ENCODE peak calls at places on chromosomes 4 and X, in five cellular contexts. One of them, this sample, is unnamed.

GRCh38 chrX:110145854-110146253 is 142.9 kb downstream of the TMEM164 start:
- DNase-seq in CD8-positive, alpha-beta T cell: no peak
- DNase-seq in Peyer's patch: peak; percentile 53
- DNase-seq in CD8-positive, alpha-beta memory T cell: no peak
- DNase-seq in left ventricle myocardium inferior: no peak
- DNase-seq in this sample: peak; percentile 1

GRCh38 chrX:103941201-103941975 is 21.0 kb upstream of the TMSB15B start:
- DNase-seq in CD8-positive, alpha-beta T cell: no peak
- DNase-seq in Peyer's patch: no peak
- DNase-seq in CD8-positive, alpha-beta memory T cell: peak; percentile 7
- DNase-seq in left ventricle myocardium inferior: no peak
- DNase-seq in this sample: no peak

GRCh38 chr4:119597377-119597776 is 31.2 kb downstream of the PDE5A start:
- DNase-seq in CD8-positive, alpha-beta T cell: no peak
- DNase-seq in Peyer's patch: no peak
- DNase-seq in CD8-positive, alpha-beta memory T cell: no peak
- DNase-seq in left ventricle myocardium inferior: no peak
- DNase-seq in this sample: no peak

GRCh38 chr4:24330198-24330972 is 254.0 kb downstream of the DHX15 start:
- DNase-seq in CD8-positive, alpha-beta T cell: no peak
- DNase-seq in Peyer's patch: no peak
- DNase-seq in CD8-positive, alpha-beta memory T cell: no peak
- DNase-seq in left ventricle myocardium inferior: no peak
- DNase-seq in this sample: no peak

GRCh38 chrX:11244641-11245040 is 48.6 kb upstream of the AMELX start:
- DNase-seq in CD8-positive, alpha-beta T cell: no peak
- DNase-seq in Peyer's patch: no peak
- DNase-seq in CD8-positive, alpha-beta memory T cell: no peak
- DNase-seq in left ventricle myocardium inferior: no peak
- DNase-seq in this sample: no peak

GRCh38 chr4:97013309-97014106 is 1129.8 kb downstream of the STPG2 start:
- DNase-seq in CD8-positive, alpha-beta T cell: no peak
- DNase-seq in Peyer's patch: no peak
- DNase-seq in CD8-positive, alpha-beta memory T cell: no peak
- DNase-seq in left ventricle myocardium inferior: no peak
- DNase-seq in this sample: no peak

GRCh38 chr4:60241886-60242285 is 958.2 kb upstream of the ADGRL3 start:
- DNase-seq in CD8-positive, alpha-beta T cell: no peak
- DNase-seq in Peyer's patch: no peak
- DNase-seq in CD8-positive, alpha-beta memory T cell: no peak
- DNase-seq in left ventricle myocardium inferior: no peak
- DNase-seq in this sample: no peak

GRCh38 chr4:6873291-6873690 is 36.3 kb upstream of the TBC1D14 start:
- DNase-seq in CD8-positive, alpha-beta T cell: no peak
- DNase-seq in Peyer's patch: no peak
- DNase-seq in CD8-positive, alpha-beta memory T cell: no peak
- DNase-seq in left ventricle myocardium inferior: no peak
- DNase-seq in this sample: no peak

GRCh38 chr4:55175779-55176231 is 50.4 kb upstream of the KDR start:
- DNase-seq in CD8-positive, alpha-beta T cell: no peak
- DNase-seq in Peyer's patch: no peak
- DNase-seq in CD8-positive, alpha-beta memory T cell: no peak
- DNase-seq in left ventricle myocardium inferior: no peak
- DNase-seq in this sample: no peak

GRCh38 chr4:86184216-86184915 is 175.5 kb downstream of the MAPK10 start:
- DNase-seq in CD8-positive, alpha-beta T cell: no peak
- DNase-seq in Peyer's patch: no peak
- DNase-seq in CD8-positive, alpha-beta memory T cell: no peak
- DNase-seq in left ventricle myocardium inferior: no peak
- DNase-seq in this sample: no peak

GRCh38 chr4:21765810-21766407 is 182.7 kb downstream of the KCNIP4 start:
- DNase-seq in CD8-positive, alpha-beta T cell: peak; percentile 1
- DNase-seq in Peyer's patch: peak; percentile 56
- DNase-seq in CD8-positive, alpha-beta memory T cell: no peak
- DNase-seq in left ventricle myocardium inferior: no peak
- DNase-seq in this sample: peak; percentile 33

GRCh38 chr4:83340692-83341343 is 6.2 kb upstream of the HPSE start:
- DNase-seq in CD8-positive, alpha-beta T cell: peak; percentile 7
- DNase-seq in Peyer's patch: no peak
- DNase-seq in CD8-positive, alpha-beta memory T cell: peak; percentile 60
- DNase-seq in left ventricle myocardium inferior: no peak
- DNase-seq in this sample: no peak

GRCh38 chr4:83334425-83335241 is at the start of gene HPSE:
- DNase-seq in CD8-positive, alpha-beta T cell: peak; percentile 46
- DNase-seq in Peyer's patch: peak; percentile 93
- DNase-seq in CD8-positive, alpha-beta memory T cell: peak; percentile 61
- DNase-seq in left ventricle myocardium inferior: peak; percentile 84
- DNase-seq in this sample: peak; percentile 5

GRCh38 chr4:83331959-83332358 is 2.7 kb downstream of the HPSE start:
- DNase-seq in CD8-positive, alpha-beta T cell: no peak
- DNase-seq in Peyer's patch: no peak
- DNase-seq in CD8-positive, alpha-beta memory T cell: no peak
- DNase-seq in left ventricle myocardium inferior: no peak
- DNase-seq in this sample: no peak

GRCh38 chr4:83339573-83339972 is 4.9 kb upstream of the HPSE start:
- DNase-seq in CD8-positive, alpha-beta T cell: no peak
- DNase-seq in Peyer's patch: no peak
- DNase-seq in CD8-positive, alpha-beta memory T cell: no peak
- DNase-seq in left ventricle myocardium inferior: no peak
- DNase-seq in this sample: no peak

DNA sequence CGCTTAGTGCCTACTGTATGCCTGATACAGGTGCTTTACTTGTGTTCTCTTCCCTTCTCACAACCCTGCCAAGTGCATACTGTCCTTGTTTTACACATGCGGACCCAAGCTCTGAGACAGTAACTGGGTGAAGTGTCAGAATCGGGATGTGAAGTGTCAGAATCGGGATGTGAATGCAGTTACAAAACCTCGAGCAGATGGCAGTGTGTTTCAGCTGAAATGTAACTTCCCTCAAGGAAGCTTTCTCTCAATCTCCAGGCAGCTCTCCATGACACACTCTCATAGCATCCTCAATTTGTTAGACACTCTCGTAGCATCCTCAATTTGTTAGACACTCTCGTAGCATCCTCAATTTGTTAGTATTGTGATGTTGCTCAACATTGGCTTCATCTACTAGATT is 1.0 kb upstream of the HPSE start:
- DNase-seq in CD8-positive, alpha-beta T cell: no peak
- DNase-seq in Peyer's patch: no peak
- DNase-seq in CD8-positive, alpha-beta memory T cell: no peak
- DNase-seq in left ventricle myocardium inferior: no peak
- DNase-seq in this sample: no peak
- H3K27ac ChIP-seq in CD8-positive, alpha-beta T cell: no peak overlapping the region
- H3K27ac ChIP-seq in Peyer's patch: no peak overlapping the region
- H3K27ac ChIP-seq in CD8-positive, alpha-beta memory T cell: no peak overlapping the region
- H3K27ac ChIP-seq in left ventricle myocardium inferior: no peak overlapping the region
- H3K27ac ChIP-seq in this sample: no peak overlapping the region

GRCh38 chr4:186758929-186759682 is 35.5 kb upstream of the FAT1 start:
- DNase-seq in CD8-positive, alpha-beta T cell: no peak
- DNase-seq in Peyer's patch: no peak
- DNase-seq in CD8-positive, alpha-beta memory T cell: no peak
- DNase-seq in left ventricle myocardium inferior: no peak
- DNase-seq in this sample: no peak

GRCh38 chr4:186761281-186761897 is 37.7 kb upstream of the FAT1 start:
- DNase-seq in CD8-positive, alpha-beta T cell: no peak
- DNase-seq in Peyer's patch: no peak
- DNase-seq in CD8-positive, alpha-beta memory T cell: no peak
- DNase-seq in left ventricle myocardium inferior: no peak
- DNase-seq in this sample: no peak

GRCh38 chr4:186759990-186760389 is 36.3 kb upstream of the FAT1 start:
- DNase-seq in CD8-positive, alpha-beta T cell: no peak
- DNase-seq in Peyer's patch: no peak
- DNase-seq in CD8-positive, alpha-beta memory T cell: no peak
- DNase-seq in left ventricle myocardium inferior: no peak
- DNase-seq in this sample: no peak

GRCh38 chr4:186762361-186762760 is 38.7 kb upstream of the FAT1 start:
- DNase-seq in CD8-positive, alpha-beta T cell: no peak
- DNase-seq in Peyer's patch: no peak
- DNase-seq in CD8-positive, alpha-beta memory T cell: no peak
- DNase-seq in left ventricle myocardium inferior: no peak
- DNase-seq in this sample: no peak

GRCh38 chr4:186760576-186760975 is 36.9 kb upstream of the FAT1 start:
- DNase-seq in CD8-positive, alpha-beta T cell: no peak
- DNase-seq in Peyer's patch: no peak
- DNase-seq in CD8-positive, alpha-beta memory T cell: no peak
- DNase-seq in left ventricle myocardium inferior: no peak
- DNase-seq in this sample: no peak
- H3K27ac ChIP-seq in CD8-positive, alpha-beta T cell: no peak overlapping the region
- H3K27ac ChIP-seq in Peyer's patch: no peak overlapping the region
- H3K27ac ChIP-seq in CD8-positive, alpha-beta memory T cell: peak overlapping the region; percentile 38
- H3K27ac ChIP-seq in left ventricle myocardium inferior: no peak overlapping the region
- H3K27ac ChIP-seq in this sample: no peak overlapping the region

DNA sequence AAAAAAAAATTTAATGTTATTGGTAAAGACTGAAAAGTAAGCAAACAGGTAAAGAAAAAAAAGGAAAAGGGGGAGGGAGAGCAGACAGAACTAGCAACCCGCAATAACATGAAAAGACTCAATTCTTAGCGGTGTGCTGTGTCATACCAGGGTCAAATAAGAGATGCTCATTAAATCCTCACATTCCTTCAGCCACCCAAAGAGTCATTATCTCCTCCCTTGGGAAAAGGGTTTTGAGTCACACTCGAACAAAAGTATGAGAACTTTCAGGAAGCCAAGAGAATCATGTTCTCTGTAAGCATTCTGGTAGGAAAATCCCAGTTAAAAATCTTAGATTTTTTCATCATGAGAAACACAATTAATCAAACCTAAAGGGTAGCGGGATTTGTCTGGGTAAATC is 23.4 kb downstream of the TNIP3 start:
- DNase-seq in CD8-positive, alpha-beta T cell: no peak
- DNase-seq in Peyer's patch: no peak
- DNase-seq in CD8-positive, alpha-beta memory T cell: no peak
- DNase-seq in left ventricle myocardium inferior: no peak
- DNase-seq in this sample: no peak
- H3K27ac ChIP-seq in CD8-positive, alpha-beta T cell: no peak overlapping the region
- H3K27ac ChIP-seq in Peyer's patch: no peak overlapping the region
- H3K27ac ChIP-seq in CD8-positive, alpha-beta memory T cell: no peak overlapping the region
- H3K27ac ChIP-seq in left ventricle myocardium inferior: no peak overlapping the region
- H3K27ac ChIP-seq in this sample: no peak overlapping the region

DNA sequence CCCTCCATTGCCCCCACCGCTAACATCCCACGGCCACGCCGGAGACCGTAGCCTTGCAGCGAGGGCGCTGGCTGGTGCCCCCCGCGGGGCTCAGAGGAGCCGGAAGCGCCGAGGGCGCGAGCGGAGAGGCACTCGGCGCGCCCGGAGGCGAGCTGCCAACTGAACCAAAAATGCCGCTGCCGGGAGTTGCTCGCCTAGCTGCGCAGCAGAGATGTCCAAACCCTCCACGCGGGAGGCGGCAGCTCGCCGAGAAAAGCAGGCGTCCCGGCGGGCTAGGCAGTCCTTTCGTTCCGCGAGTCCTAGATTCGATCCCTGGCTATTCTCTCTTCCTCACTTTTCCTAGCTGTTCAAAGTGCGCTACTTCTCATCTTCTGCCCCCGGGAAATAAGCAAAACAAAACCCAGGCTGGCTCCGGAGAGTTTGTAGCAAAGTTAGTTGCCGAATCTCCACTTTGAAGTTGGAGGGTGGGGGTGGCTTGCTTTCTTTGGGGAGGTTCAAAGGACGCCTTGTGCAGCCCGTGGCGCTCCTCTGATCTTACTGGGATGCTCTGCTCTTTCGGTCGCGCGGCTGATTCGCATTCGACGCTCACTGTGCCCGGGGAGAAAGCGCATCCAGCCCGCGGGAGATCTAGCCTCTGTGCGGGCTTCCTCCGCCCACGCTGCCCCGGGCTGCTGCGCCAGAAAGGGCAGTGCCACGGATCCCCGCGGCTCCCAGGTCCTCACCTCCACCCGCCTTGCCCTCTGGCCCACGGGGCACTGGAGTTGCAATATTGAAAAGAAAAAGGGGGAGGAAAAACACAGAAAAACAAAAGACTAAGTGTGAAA is 677 bp downstream of the NKX6-1 start:
- DNase-seq in CD8-positive, alpha-beta T cell: no peak
- DNase-seq in Peyer's patch: no peak
- DNase-seq in CD8-positive, alpha-beta memory T cell: no peak
- DNase-seq in left ventricle myocardium inferior: no peak
- DNase-seq in this sample: no peak
- H3K27ac ChIP-seq in CD8-positive, alpha-beta T cell: no peak overlapping the region
- H3K27ac ChIP-seq in Peyer's patch: no peak overlapping the region
- H3K27ac ChIP-seq in CD8-positive, alpha-beta memory T cell: no peak overlapping the region
- H3K27ac ChIP-seq in left ventricle myocardium inferior: no peak overlapping the region
- H3K27ac ChIP-seq in this sample: no peak overlapping the region

DNA sequence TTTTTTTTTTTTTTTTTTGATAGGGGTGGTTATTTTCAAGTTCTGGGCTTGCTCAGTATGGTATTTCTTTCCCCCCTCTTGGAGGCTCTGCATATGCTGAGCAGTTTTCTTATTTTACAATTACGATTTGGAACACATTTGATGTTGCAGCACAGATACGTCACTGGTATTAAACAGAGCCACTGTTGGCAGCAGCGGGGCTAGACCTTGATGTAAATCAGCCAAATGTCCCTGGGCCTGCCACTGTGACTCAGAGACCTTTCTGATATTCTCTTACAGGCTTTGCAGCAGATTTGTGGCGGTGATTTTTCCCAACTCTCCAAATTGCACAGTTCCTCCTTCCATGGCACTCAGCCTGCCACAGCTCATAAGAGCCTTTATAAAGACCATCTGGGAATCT is 81.0 kb downstream of the VMA21 start:
- DNase-seq in CD8-positive, alpha-beta T cell: no peak
- DNase-seq in Peyer's patch: no peak
- DNase-seq in CD8-positive, alpha-beta memory T cell: no peak
- DNase-seq in left ventricle myocardium inferior: no peak
- DNase-seq in this sample: no peak
- H3K27ac ChIP-seq in CD8-positive, alpha-beta T cell: no peak overlapping the region
- H3K27ac ChIP-seq in Peyer's patch: no peak overlapping the region
- H3K27ac ChIP-seq in CD8-positive, alpha-beta memory T cell: no peak overlapping the region
- H3K27ac ChIP-seq in left ventricle myocardium inferior: no peak overlapping the region
- H3K27ac ChIP-seq in this sample: no peak overlapping the region

GRCh38 chr4:139419388-139419914 is 34.5 kb upstream of the RAB33B start:
- DNase-seq in CD8-positive, alpha-beta T cell: no peak
- DNase-seq in Peyer's patch: peak; percentile 61
- DNase-seq in CD8-positive, alpha-beta memory T cell: peak; percentile 5
- DNase-seq in left ventricle myocardium inferior: peak; percentile 18
- DNase-seq in this sample: no peak
- H3K27ac ChIP-seq in CD8-positive, alpha-beta T cell: no peak overlapping the region
- H3K27ac ChIP-seq in Peyer's patch: no peak overlapping the region
- H3K27ac ChIP-seq in CD8-positive, alpha-beta memory T cell: no peak overlapping the region
- H3K27ac ChIP-seq in left ventricle myocardium inferior: peak overlapping the region; percentile 60
- H3K27ac ChIP-seq in this sample: no peak overlapping the region

DNA sequence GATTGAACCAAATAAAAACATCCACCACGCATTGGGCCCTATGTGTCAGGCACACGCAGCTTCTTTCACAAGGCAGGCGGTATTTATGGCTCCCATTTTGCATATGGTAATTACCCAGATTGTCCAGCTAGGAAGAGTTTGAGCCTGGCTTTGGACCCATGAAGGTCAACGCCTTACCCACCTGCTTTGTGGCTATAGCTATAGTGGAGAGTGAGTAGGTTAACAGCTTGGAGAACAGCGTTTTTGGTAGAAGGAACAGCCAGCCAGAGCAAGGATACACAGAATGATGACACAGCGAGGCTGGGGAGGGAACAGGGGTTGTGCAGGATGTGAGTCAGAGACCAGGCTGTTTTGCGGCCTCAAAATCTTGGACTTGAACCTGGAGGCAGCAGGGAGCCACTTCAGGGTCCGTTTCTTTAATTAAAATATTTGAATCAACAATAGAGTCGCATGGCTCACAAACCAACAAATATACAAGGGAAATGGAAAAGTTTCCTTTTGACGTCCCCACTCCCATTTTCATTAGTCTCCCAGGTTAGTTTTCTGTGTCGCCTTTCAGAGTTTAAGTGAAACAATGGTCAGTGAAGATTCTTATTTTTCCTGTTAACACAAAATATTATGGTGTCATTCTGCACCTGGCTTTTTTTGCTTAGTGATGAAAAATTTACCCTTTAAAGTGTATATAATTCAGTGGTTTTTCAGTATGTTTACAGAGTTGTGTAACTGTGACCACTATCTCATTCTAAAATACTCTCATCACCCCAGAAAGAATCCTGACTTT is 118.2 kb upstream of the STX18 start:
- DNase-seq in CD8-positive, alpha-beta T cell: no peak
- DNase-seq in Peyer's patch: no peak
- DNase-seq in CD8-positive, alpha-beta memory T cell: no peak
- DNase-seq in left ventricle myocardium inferior: no peak
- DNase-seq in this sample: no peak
- H3K27ac ChIP-seq in CD8-positive, alpha-beta T cell: no peak overlapping the region
- H3K27ac ChIP-seq in Peyer's patch: no peak overlapping the region
- H3K27ac ChIP-seq in CD8-positive, alpha-beta memory T cell: no peak overlapping the region
- H3K27ac ChIP-seq in left ventricle myocardium inferior: no peak overlapping the region
- H3K27ac ChIP-seq in this sample: no peak overlapping the region